ENCODE peak calls at places on chromosomes 7 and 10, in ten cellular contexts. One of them, this sample, is unnamed. For H3K27me3 and H3K4me1, the result is how much of the 10 kb centered on the place peaks cover.

GRCh38 chr7:82017334-82017943 is 247.6 kb upstream of the HGF start:
- DNase-seq in right lobe of liver: no peak
- DNase-seq in endodermal cell: no peak
- DNase-seq in astrocyte: peak
- DNase-seq in psoas muscle: no peak
- DNase-seq in IMR-90: peak
- DNase-seq in CD8-positive, alpha-beta T cell: no peak
- DNase-seq in pancreas: no peak
- DNase-seq in cardiac muscle cell: peak
- DNase-seq in breast epithelium: no peak
- DNase-seq in this sample: no peak

GRCh38 chr10:129883029-129883428 is 81.0 kb downstream of the EBF3 start:
- DNase-seq in right lobe of liver: no peak
- DNase-seq in endodermal cell: no peak
- DNase-seq in breast epithelium: no peak
- DNase-seq in CD8-positive, alpha-beta T cell: no peak
- DNase-seq in astrocyte: no peak
- DNase-seq in pancreas: no peak
- DNase-seq in psoas muscle: peak
- DNase-seq in cardiac muscle cell: no peak
- DNase-seq in IMR-90: no peak
- DNase-seq in this sample: no peak

GRCh38 chr10:27192284-27192683 is 37.1 kb downstream of the MASTL start:
- DNase-seq in endodermal cell: no peak
- DNase-seq in right lobe of liver: no peak
- DNase-seq in pancreas: no peak
- DNase-seq in cardiac muscle cell: peak
- DNase-seq in psoas muscle: no peak
- DNase-seq in CD8-positive, alpha-beta T cell: no peak
- DNase-seq in astrocyte: peak
- DNase-seq in IMR-90: peak
- DNase-seq in breast epithelium: no peak
- DNase-seq in this sample: no peak

GRCh38 chr7:23530901-23531793 is 634 bp downstream of the TRA2A start:
- DNase-seq in pancreas: peak
- DNase-seq in endodermal cell: peak
- DNase-seq in psoas muscle: peak
- DNase-seq in IMR-90: peak
- DNase-seq in right lobe of liver: peak
- DNase-seq in cardiac muscle cell: peak
- DNase-seq in CD8-positive, alpha-beta T cell: peak
- DNase-seq in astrocyte: peak
- DNase-seq in breast epithelium: no peak
- DNase-seq in this sample: peak

GRCh38 chr10:25831138-25831537 is 102.9 kb upstream of the MYO3A start:
- DNase-seq in psoas muscle: no peak
- DNase-seq in CD8-positive, alpha-beta T cell: no peak
- DNase-seq in IMR-90: no peak
- DNase-seq in pancreas: no peak
- DNase-seq in astrocyte: no peak
- DNase-seq in endodermal cell: no peak
- DNase-seq in cardiac muscle cell: no peak
- DNase-seq in right lobe of liver: no peak
- DNase-seq in breast epithelium: no peak
- DNase-seq in this sample: no peak

GRCh38 chr10:123100030-123100762 is 35.6 kb upstream of the HMX3 start:
- DNase-seq in CD8-positive, alpha-beta T cell: no peak
- DNase-seq in right lobe of liver: no peak
- DNase-seq in cardiac muscle cell: no peak
- DNase-seq in IMR-90: peak
- DNase-seq in psoas muscle: no peak
- DNase-seq in endodermal cell: peak
- DNase-seq in breast epithelium: no peak
- DNase-seq in astrocyte: no peak
- DNase-seq in pancreas: no peak
- DNase-seq in this sample: no peak

GRCh38 chr7:29539471-29539870 is 24.2 kb upstream of the PRR15 start:
- DNase-seq in pancreas: no peak
- DNase-seq in right lobe of liver: no peak
- DNase-seq in astrocyte: no peak
- DNase-seq in IMR-90: no peak
- DNase-seq in CD8-positive, alpha-beta T cell: no peak
- DNase-seq in breast epithelium: no peak
- DNase-seq in psoas muscle: no peak
- DNase-seq in endodermal cell: no peak
- DNase-seq in cardiac muscle cell: no peak
- DNase-seq in this sample: no peak

GRCh38 chr10:114320249-114321116 is 81.4 kb downstream of the VWA2 start:
- DNase-seq in endodermal cell: peak
- DNase-seq in cardiac muscle cell: no peak
- DNase-seq in right lobe of liver: no peak
- DNase-seq in IMR-90: no peak
- DNase-seq in CD8-positive, alpha-beta T cell: no peak
- DNase-seq in pancreas: no peak
- DNase-seq in breast epithelium: no peak
- DNase-seq in psoas muscle: no peak
- DNase-seq in astrocyte: peak
- DNase-seq in this sample: no peak

GRCh38 chr10:44195120-44196007 is 189.5 kb downstream of the CXCL12 start:
- DNase-seq in psoas muscle: peak
- DNase-seq in right lobe of liver: peak
- DNase-seq in endodermal cell: no peak
- DNase-seq in cardiac muscle cell: peak
- DNase-seq in CD8-positive, alpha-beta T cell: no peak
- DNase-seq in IMR-90: peak
- DNase-seq in breast epithelium: no peak
- DNase-seq in pancreas: peak
- DNase-seq in astrocyte: peak
- DNase-seq in this sample: no peak

GRCh38 chr7:2278026-2278425 is 36.0 kb downstream of the NUDT1 start:
- DNase-seq in psoas muscle: no peak
- DNase-seq in CD8-positive, alpha-beta T cell: no peak
- DNase-seq in breast epithelium: no peak
- DNase-seq in right lobe of liver: no peak
- DNase-seq in endodermal cell: no peak
- DNase-seq in pancreas: no peak
- DNase-seq in astrocyte: no peak
- DNase-seq in IMR-90: no peak
- DNase-seq in cardiac muscle cell: no peak
- DNase-seq in this sample: no peak

GRCh38 chr7:29139796-29140195 is 6.5 kb downstream of the CPVL start:
- DNase-seq in astrocyte: peak
- DNase-seq in right lobe of liver: no peak
- DNase-seq in breast epithelium: no peak
- DNase-seq in CD8-positive, alpha-beta T cell: no peak
- DNase-seq in endodermal cell: no peak
- DNase-seq in pancreas: no peak
- DNase-seq in IMR-90: no peak
- DNase-seq in cardiac muscle cell: no peak
- DNase-seq in psoas muscle: no peak
- DNase-seq in this sample: no peak

DNA sequence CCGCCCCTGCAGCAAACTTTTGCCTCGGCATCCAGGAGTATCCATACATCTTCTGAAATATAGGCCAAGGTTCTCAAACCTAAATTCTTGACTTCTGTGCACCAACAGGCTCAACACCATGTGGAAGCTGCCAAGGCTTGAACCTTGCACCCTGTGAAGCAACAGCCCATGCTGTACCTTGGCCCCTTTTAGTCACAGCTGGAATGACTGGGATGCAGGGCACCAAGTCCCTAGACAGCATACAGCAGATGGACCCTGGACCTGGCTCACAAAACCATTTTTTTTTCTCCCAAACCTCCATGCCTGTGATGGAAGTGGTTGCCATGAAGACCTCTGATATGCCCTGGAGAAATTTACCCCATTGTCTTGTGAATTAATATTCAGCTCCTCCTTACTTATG is 233.8 kb upstream of the KCND2 start:
- DNase-seq in breast epithelium: no peak
- DNase-seq in endodermal cell: no peak
- DNase-seq in CD8-positive, alpha-beta T cell: no peak
- DNase-seq in psoas muscle: no peak
- DNase-seq in pancreas: no peak
- DNase-seq in cardiac muscle cell: no peak
- DNase-seq in astrocyte: no peak
- DNase-seq in IMR-90: no peak
- DNase-seq in right lobe of liver: no peak
- DNase-seq in this sample: no peak
- H3K4me3 ChIP-seq in breast epithelium: no peak
- H3K4me3 ChIP-seq in endodermal cell: no peak
- H3K4me3 ChIP-seq in CD8-positive, alpha-beta T cell: no peak
- H3K4me3 ChIP-seq in psoas muscle: no peak
- H3K4me3 ChIP-seq in pancreas: no peak
- H3K4me3 ChIP-seq in cardiac muscle cell: no peak
- H3K4me3 ChIP-seq in astrocyte: no peak
- H3K4me3 ChIP-seq in IMR-90: no peak
- H3K4me3 ChIP-seq in right lobe of liver: no peak
- H3K4me3 ChIP-seq in this sample: no peak

GRCh38 chr10:49622426-49623425 is 8.9 kb downstream of the CHAT start:
- DNase-seq in pancreas: no peak
- DNase-seq in IMR-90: no peak
- DNase-seq in astrocyte: no peak
- DNase-seq in endodermal cell: peak
- DNase-seq in breast epithelium: peak
- DNase-seq in right lobe of liver: peak
- DNase-seq in psoas muscle: no peak
- DNase-seq in CD8-positive, alpha-beta T cell: no peak
- DNase-seq in cardiac muscle cell: no peak
- DNase-seq in this sample: no peak
- H3K27me3 ChIP-seq in pancreas: under half
- H3K27me3 ChIP-seq in IMR-90: under half
- H3K27me3 ChIP-seq in astrocyte: under half
- H3K27me3 ChIP-seq in endodermal cell: under half
- H3K27me3 ChIP-seq in breast epithelium: under half
- H3K27me3 ChIP-seq in right lobe of liver: under half
- H3K27me3 ChIP-seq in psoas muscle: under half
- H3K27me3 ChIP-seq in CD8-positive, alpha-beta T cell: under half
- H3K27me3 ChIP-seq in cardiac muscle cell: under half
- H3K27me3 ChIP-seq in this sample: under half

GRCh38 chr7:101395376-101395775 is 32.7 kb downstream of the COL26A1 start:
- DNase-seq in astrocyte: no peak
- DNase-seq in breast epithelium: no peak
- DNase-seq in pancreas: no peak
- DNase-seq in endodermal cell: peak
- DNase-seq in CD8-positive, alpha-beta T cell: no peak
- DNase-seq in psoas muscle: no peak
- DNase-seq in cardiac muscle cell: no peak
- DNase-seq in IMR-90: no peak
- DNase-seq in right lobe of liver: no peak
- DNase-seq in this sample: no peak

GRCh38 chr7:101397243-101397642 is 34.6 kb downstream of the COL26A1 start:
- DNase-seq in right lobe of liver: no peak
- DNase-seq in cardiac muscle cell: no peak
- DNase-seq in psoas muscle: no peak
- DNase-seq in pancreas: no peak
- DNase-seq in IMR-90: no peak
- DNase-seq in astrocyte: no peak
- DNase-seq in CD8-positive, alpha-beta T cell: no peak
- DNase-seq in endodermal cell: no peak
- DNase-seq in breast epithelium: no peak
- DNase-seq in this sample: no peak

GRCh38 chr7:101390901-101391301 is 28.2 kb downstream of the COL26A1 start:
- DNase-seq in breast epithelium: no peak
- DNase-seq in IMR-90: no peak
- DNase-seq in astrocyte: no peak
- DNase-seq in pancreas: no peak
- DNase-seq in psoas muscle: no peak
- DNase-seq in endodermal cell: peak
- DNase-seq in right lobe of liver: peak
- DNase-seq in CD8-positive, alpha-beta T cell: peak
- DNase-seq in cardiac muscle cell: peak
- DNase-seq in this sample: peak

GRCh38 chr7:101391991-101392390 is 29.3 kb downstream of the COL26A1 start:
- DNase-seq in astrocyte: no peak
- DNase-seq in IMR-90: no peak
- DNase-seq in pancreas: no peak
- DNase-seq in right lobe of liver: no peak
- DNase-seq in psoas muscle: no peak
- DNase-seq in cardiac muscle cell: no peak
- DNase-seq in breast epithelium: no peak
- DNase-seq in endodermal cell: no peak
- DNase-seq in CD8-positive, alpha-beta T cell: no peak
- DNase-seq in this sample: no peak

DNA sequence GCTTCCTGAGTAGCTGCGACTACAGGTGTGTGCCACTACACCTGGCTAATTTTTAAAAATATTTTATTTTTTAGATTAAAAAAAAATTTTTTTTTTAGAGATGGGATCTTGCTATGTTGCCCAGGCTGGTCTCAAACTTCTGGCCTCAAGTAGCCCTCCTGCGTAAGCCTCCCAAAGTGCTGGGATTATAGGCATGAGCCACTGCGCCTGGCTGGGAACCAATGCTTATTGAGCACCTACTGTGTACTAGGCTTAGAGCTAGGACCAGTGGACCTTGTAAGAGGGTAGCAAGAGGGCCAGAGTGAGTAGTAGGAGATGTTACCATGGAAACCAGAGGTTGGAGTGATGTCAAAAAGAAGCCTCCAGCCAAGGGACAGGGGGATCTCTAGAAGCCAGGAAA is 31.2 kb downstream of the COL26A1 start:
- DNase-seq in cardiac muscle cell: no peak
- DNase-seq in psoas muscle: no peak
- DNase-seq in IMR-90: no peak
- DNase-seq in CD8-positive, alpha-beta T cell: no peak
- DNase-seq in astrocyte: no peak
- DNase-seq in pancreas: no peak
- DNase-seq in right lobe of liver: no peak
- DNase-seq in breast epithelium: no peak
- DNase-seq in endodermal cell: no peak
- DNase-seq in this sample: no peak
- H3K4me1 ChIP-seq in cardiac muscle cell: under half
- H3K4me1 ChIP-seq in psoas muscle: under half
- H3K4me1 ChIP-seq in IMR-90: under half
- H3K4me1 ChIP-seq in CD8-positive, alpha-beta T cell: under half
- H3K4me1 ChIP-seq in astrocyte: under half
- H3K4me1 ChIP-seq in pancreas: under half
- H3K4me1 ChIP-seq in right lobe of liver: under half
- H3K4me1 ChIP-seq in breast epithelium: under half
- H3K4me1 ChIP-seq in endodermal cell: under half
- H3K4me1 ChIP-seq in this sample: under half

DNA sequence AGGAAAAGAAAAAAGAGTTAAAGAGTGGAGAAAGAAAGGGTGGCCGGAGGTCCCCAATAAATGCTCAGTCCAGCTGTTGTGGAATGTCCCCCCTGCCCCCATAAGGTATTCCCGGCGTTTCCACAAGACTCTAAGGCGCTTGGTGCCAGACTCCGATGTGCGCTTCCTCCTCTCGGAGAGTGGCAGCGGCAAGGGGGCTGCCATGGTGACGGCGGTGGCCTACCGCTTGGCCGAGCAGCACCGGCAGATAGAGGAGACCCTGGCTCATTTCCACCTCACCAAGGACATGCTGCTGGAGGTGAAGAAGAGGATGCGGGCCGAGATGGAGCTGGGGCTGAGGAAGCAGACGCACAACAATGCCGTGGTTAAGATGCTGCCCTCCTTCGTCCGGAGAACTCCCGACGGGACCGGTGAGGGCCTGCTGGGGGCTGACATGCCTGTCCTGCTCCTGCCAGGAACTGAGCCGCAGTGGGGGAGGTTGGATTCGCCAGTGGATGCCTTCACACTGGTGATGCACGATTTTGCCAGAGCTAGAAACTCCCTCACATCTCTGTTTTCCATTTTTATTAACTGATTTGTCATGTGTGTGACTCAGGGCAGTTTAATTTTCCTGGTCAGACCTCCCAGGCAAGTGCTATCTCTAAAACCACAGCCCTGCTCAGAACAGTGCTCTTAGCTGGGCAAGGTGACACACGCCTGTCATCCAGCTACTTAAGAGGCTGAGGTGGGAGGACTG is 34.2 kb downstream of the TACR2 start:
- DNase-seq in CD8-positive, alpha-beta T cell: no peak
- DNase-seq in psoas muscle: no peak
- DNase-seq in breast epithelium: no peak
- DNase-seq in endodermal cell: peak
- DNase-seq in pancreas: no peak
- DNase-seq in IMR-90: peak
- DNase-seq in astrocyte: peak
- DNase-seq in cardiac muscle cell: peak
- DNase-seq in right lobe of liver: no peak
- DNase-seq in this sample: no peak
- H3K4me3 ChIP-seq in CD8-positive, alpha-beta T cell: no peak
- H3K4me3 ChIP-seq in psoas muscle: no peak
- H3K4me3 ChIP-seq in breast epithelium: no peak
- H3K4me3 ChIP-seq in endodermal cell: no peak
- H3K4me3 ChIP-seq in pancreas: no peak
- H3K4me3 ChIP-seq in IMR-90: no peak
- H3K4me3 ChIP-seq in astrocyte: peak
- H3K4me3 ChIP-seq in cardiac muscle cell: no peak
- H3K4me3 ChIP-seq in right lobe of liver: no peak
- H3K4me3 ChIP-seq in this sample: no peak